ENCODE peak calls at places on chromosome 9, in ten cellular contexts. Q is GM06990; V is T-helper 1 cell; L is mucosa of gallbladder; N is activated CD4-positive, alpha-beta T cell treated with anti-CD3 and anti-CD28 coated beads for 48 hours; O is aorta; P is activated T-cell treated with anti-CD3 and anti-CD28 coated beads, Interleukin-2, amount 50 U/mL, for 72 hours; G is activated gamma-delta T cell treated with anti-CD3 and anti-CD28 coated beads, Interleukin-2, amount 50 U/mL, for 16 hours; H is caudate nucleus; J is EH. W is an unnamed sample.

GRCh38 chr9:138097501-138097991 is 220.0 kb downstream of the CACNA1B start:
- DNase-seq in Q (no peak), V (no peak), L (no peak), N (no peak), O (peak), P (no peak), G (no peak), H (no peak), J (no peak), W (no peak)

GRCh38 chr9:127557998-127558546 is 54.0 kb upstream of the STXBP1 start:
- DNase-seq in Q (no peak), V (no peak), L (no peak), N (no peak), O (no peak), P (no peak), G (no peak), H (no peak), J (no peak), W (no peak)

GRCh38 chr9:81521892-81522291 is 167.5 kb downstream of the TLE1 start:
- DNase-seq in Q (no peak), V (no peak), L (no peak), N (no peak), O (no peak), P (no peak), G (no peak), H (no peak), J (no peak), W (no peak)

GRCh38 chr9:27548055-27548741 is 18.6 kb upstream of the MOB3B start:
- DNase-seq in Q (no peak), V (no peak), L (no peak), N (no peak), O (no peak), P (no peak), G (no peak), H (no peak), J (peak), W (peak)

GRCh38 chr9:126763130-126763764 is 41.6 kb upstream of the ZBTB43 start:
- DNase-seq in Q (no peak), V (no peak), L (no peak), N (no peak), O (no peak), P (no peak), G (no peak), H (no peak), J (peak), W (peak)

GRCh38 chr9:129781991-129782390 is 21.0 kb upstream of the TOR1B start:
- DNase-seq in Q (no peak), V (no peak), L (no peak), N (no peak), O (no peak), P (no peak), G (no peak), H (no peak), J (peak), W (no peak)

GRCh38 chr9:87830446-87830845 is 52.2 kb upstream of the SPATA31E1 start:
- DNase-seq in Q (no peak), V (no peak), L (no peak), N (peak), O (no peak), P (no peak), G (no peak), H (no peak), J (no peak), W (no peak)

GRCh38 chr9:133429641-133430161 is 7.5 kb downstream of the ADAMTS13 start:
- DNase-seq in Q (no peak), V (no peak), L (peak), N (no peak), O (no peak), P (peak), G (no peak), H (no peak), J (peak), W (no peak)

GRCh38 chr9:126676685-126677143 is 63.0 kb downstream of the LMX1B start:
- DNase-seq in Q (no peak), V (no peak), L (no peak), N (peak), O (no peak), P (peak), G (no peak), H (no peak), J (no peak), W (no peak)

GRCh38 chr9:122307036-122307435 is 42.4 kb downstream of the MRRF start:
- DNase-seq in Q (no peak), V (no peak), L (no peak), N (no peak), O (no peak), P (no peak), G (no peak), H (no peak), J (no peak), W (no peak)

GRCh38 chr9:76369583-76369982 is 24.6 kb downstream of the RFK start:
- DNase-seq in Q (peak), V (no peak), L (peak), N (no peak), O (no peak), P (no peak), G (no peak), H (no peak), J (no peak), W (peak)

GRCh38 chr9:104386425-104387069 is 117.5 kb upstream of the OR13F1 start:
- DNase-seq in Q (no peak), V (peak), L (no peak), N (no peak), O (no peak), P (no peak), G (no peak), H (no peak), J (peak), W (peak)

GRCh38 chr9:86077286-86077685 is 22.1 kb downstream of the GOLM1 start:
- DNase-seq in Q (no peak), V (no peak), L (peak), N (no peak), O (no peak), P (no peak), G (no peak), H (no peak), J (no peak), W (no peak)

GRCh38 chr9:84504360-84504759 is 163.8 kb upstream of the SLC28A3 start:
- DNase-seq in Q (no peak), V (no peak), L (no peak), N (no peak), O (no peak), P (no peak), G (no peak), H (no peak), J (no peak), W (no peak)

GRCh38 chr9:70641631-70642030 is 227.2 kb upstream of the KLF9 start:
- DNase-seq in Q (no peak), V (no peak), L (no peak), N (no peak), O (no peak), P (no peak), G (no peak), H (no peak), J (peak), W (no peak)

GRCh38 chr9:108149346-108149745 is 659.8 kb upstream of the KLF4 start:
- DNase-seq in Q (no peak), V (no peak), L (no peak), N (no peak), O (no peak), P (no peak), G (no peak), H (no peak), J (no peak), W (no peak)

GRCh38 chr9:108056805-108057386 is 567.3 kb upstream of the KLF4 start:
- DNase-seq in Q (no peak), V (no peak), L (no peak), N (no peak), O (no peak), P (no peak), G (no peak), H (no peak), J (peak), W (no peak)